ENCODE peak calls at places on chromosomes 13 and 19, in four cellular contexts. One of them, this sample, is unnamed.
A peak's percentile ranks its signal among the peaks of the same experiment; 100 is the strongest.

GRCh38 chr19:10871711-10872550 is 578 bp downstream of the CARM1 start:
- DNase-seq in pancreas: peak; percentile 70
- DNase-seq in endothelial cell of umbilical vein: peak; percentile 12
- DNase-seq in astrocyte of the spinal cord: no peak
- DNase-seq in this sample: no peak

GRCh38 chr19:4064551-4065260 is 2.0 kb downstream of the ZBTB7A start:
- DNase-seq in endothelial cell of umbilical vein: peak; percentile 35
- DNase-seq in pancreas: peak; percentile 69
- DNase-seq in astrocyte of the spinal cord: peak; percentile 35
- DNase-seq in this sample: peak; percentile 36

GRCh38 chr19:9956956-9957355 is 20.6 kb upstream of the OLFM2 start:
- DNase-seq in endothelial cell of umbilical vein: no peak
- DNase-seq in pancreas: no peak
- DNase-seq in astrocyte of the spinal cord: no peak
- DNase-seq in this sample: no peak

GRCh38 chr13:112733112-112733511 is 43.3 kb downstream of the ATP11A start:
- DNase-seq in astrocyte of the spinal cord: no peak
- DNase-seq in endothelial cell of umbilical vein: no peak
- DNase-seq in pancreas: no peak
- DNase-seq in this sample: no peak

GRCh38 chr19:13804830-13805683 is 9.8 kb downstream of the ZSWIM4 start:
- DNase-seq in pancreas: no peak
- DNase-seq in astrocyte of the spinal cord: no peak
- DNase-seq in endothelial cell of umbilical vein: no peak
- DNase-seq in this sample: peak; percentile 18

GRCh38 chr13:110875243-110875642 is 39.6 kb downstream of the ANKRD10 start:
- DNase-seq in endothelial cell of umbilical vein: peak; percentile 21
- DNase-seq in astrocyte of the spinal cord: no peak
- DNase-seq in pancreas: no peak
- DNase-seq in this sample: no peak

GRCh38 chr13:26678796-26679195 is 81.8 kb downstream of the GPR12 start:
- DNase-seq in pancreas: no peak
- DNase-seq in astrocyte of the spinal cord: no peak
- DNase-seq in endothelial cell of umbilical vein: no peak
- DNase-seq in this sample: no peak

GRCh38 chr13:30998548-30999140 is 66.2 kb downstream of the TEX26 start:
- DNase-seq in astrocyte of the spinal cord: peak; percentile 82
- DNase-seq in pancreas: no peak
- DNase-seq in endothelial cell of umbilical vein: peak; percentile 7
- DNase-seq in this sample: no peak

GRCh38 chr19:44050740-44051653 is 839 bp upstream of the ZNF223 start:
- DNase-seq in endothelial cell of umbilical vein: no peak
- DNase-seq in pancreas: no peak
- DNase-seq in astrocyte of the spinal cord: no peak
- DNase-seq in this sample: no peak

GRCh38 chr19:588093-588742 is 1.5 kb upstream of the HCN2 start:
- DNase-seq in endothelial cell of umbilical vein: peak; percentile 59
- DNase-seq in pancreas: peak; percentile 64
- DNase-seq in astrocyte of the spinal cord: peak; percentile 83
- DNase-seq in this sample: peak; percentile 66

GRCh38 chr19:29715695-29716581 is 877 bp upstream of the C19orf12 start:
- DNase-seq in astrocyte of the spinal cord: peak; percentile 9
- DNase-seq in pancreas: no peak
- DNase-seq in endothelial cell of umbilical vein: no peak
- DNase-seq in this sample: no peak

GRCh38 chr19:48290923-48291700 is 21.2 kb downstream of the ZNF114 start:
- DNase-seq in pancreas: peak; percentile 65
- DNase-seq in astrocyte of the spinal cord: peak; percentile 89
- DNase-seq in endothelial cell of umbilical vein: peak; percentile 78
- DNase-seq in this sample: peak; percentile 68

GRCh38 chr13:98371624-98372023 is 194.6 kb upstream of the RNF113B start:
- DNase-seq in endothelial cell of umbilical vein: no peak
- DNase-seq in pancreas: no peak
- DNase-seq in astrocyte of the spinal cord: no peak
- DNase-seq in this sample: no peak

GRCh38 chr13:95536629-95537241 is 15.8 kb upstream of the CLDN10 start:
- DNase-seq in pancreas: peak; percentile 73
- DNase-seq in endothelial cell of umbilical vein: peak; percentile 62
- DNase-seq in astrocyte of the spinal cord: peak; percentile 54
- DNase-seq in this sample: no peak

DNA sequence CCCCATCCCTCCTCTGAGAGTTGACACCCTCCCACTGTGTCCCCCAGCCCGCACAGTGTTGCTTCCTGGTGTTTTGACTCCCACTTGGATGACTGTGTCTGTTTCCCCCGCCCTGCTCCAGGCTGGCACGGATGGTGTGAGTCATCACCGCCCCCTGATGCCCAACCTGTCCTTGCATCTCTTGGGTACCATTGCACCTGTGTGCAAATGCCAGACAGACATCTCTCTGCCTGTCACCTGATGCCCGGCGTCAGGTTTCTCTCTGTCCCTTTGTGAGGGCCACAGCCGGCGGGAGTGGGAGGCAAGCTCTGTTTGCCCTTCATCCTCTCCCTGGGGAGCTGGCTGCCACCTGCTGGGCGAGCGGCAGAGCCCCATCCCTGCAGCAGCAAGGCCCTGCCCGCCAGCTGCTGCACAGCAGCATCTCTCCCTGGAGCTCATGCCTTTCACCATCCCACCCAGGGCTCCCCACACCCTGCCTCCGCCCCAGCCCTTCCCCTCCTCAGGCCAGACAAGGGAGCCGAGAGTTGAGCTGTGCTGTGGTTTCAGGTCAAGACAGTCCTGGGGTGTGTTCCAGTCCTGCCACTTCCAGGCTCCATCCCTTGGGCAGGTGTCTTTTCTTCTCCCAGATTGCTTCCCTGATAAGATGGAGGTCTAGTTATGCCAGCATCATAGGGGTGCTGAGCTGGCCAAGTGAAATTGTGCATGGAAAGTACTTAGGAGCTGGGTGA is 29.7 kb downstream of the NKPD1 start:
- DNase-seq in astrocyte of the spinal cord: peak; percentile 14
- DNase-seq in endothelial cell of umbilical vein: peak; percentile 6
- DNase-seq in pancreas: no peak
- DNase-seq in this sample: no peak
- TF ChIP-seq CTCF in astrocyte of the spinal cord: peak; percentile 29
- TF ChIP-seq CTCF in endothelial cell of umbilical vein: no peak
- TF ChIP-seq CTCF in pancreas: no peak
- TF ChIP-seq CTCF in this sample: peak; percentile 44

GRCh38 chr19:38336638-38337359 is 1.2 kb downstream of the CATSPERG start:
- DNase-seq in pancreas: peak; percentile 97
- DNase-seq in endothelial cell of umbilical vein: peak; percentile 95
- DNase-seq in astrocyte of the spinal cord: peak; percentile 92
- DNase-seq in this sample: peak; percentile 95
- TF ChIP-seq CTCF in pancreas: no peak
- TF ChIP-seq CTCF in endothelial cell of umbilical vein: no peak
- TF ChIP-seq CTCF in astrocyte of the spinal cord: no peak
- TF ChIP-seq CTCF in this sample: no peak

GRCh38 chr13:58399263-58399662 is 767.7 kb downstream of the PCDH17 start:
- DNase-seq in astrocyte of the spinal cord: no peak
- DNase-seq in pancreas: no peak
- DNase-seq in endothelial cell of umbilical vein: no peak
- DNase-seq in this sample: no peak
- TF ChIP-seq CTCF in astrocyte of the spinal cord: no peak
- TF ChIP-seq CTCF in pancreas: no peak
- TF ChIP-seq CTCF in endothelial cell of umbilical vein: no peak
- TF ChIP-seq CTCF in this sample: no peak

GRCh38 chr13:92538164-92538563 is 688.4 kb upstream of the GPC6 start:
- DNase-seq in pancreas: no peak
- DNase-seq in astrocyte of the spinal cord: no peak
- DNase-seq in endothelial cell of umbilical vein: no peak
- DNase-seq in this sample: no peak
- TF ChIP-seq CTCF in pancreas: no peak
- TF ChIP-seq CTCF in astrocyte of the spinal cord: no peak
- TF ChIP-seq CTCF in endothelial cell of umbilical vein: no peak
- TF ChIP-seq CTCF in this sample: no peak

DNA sequence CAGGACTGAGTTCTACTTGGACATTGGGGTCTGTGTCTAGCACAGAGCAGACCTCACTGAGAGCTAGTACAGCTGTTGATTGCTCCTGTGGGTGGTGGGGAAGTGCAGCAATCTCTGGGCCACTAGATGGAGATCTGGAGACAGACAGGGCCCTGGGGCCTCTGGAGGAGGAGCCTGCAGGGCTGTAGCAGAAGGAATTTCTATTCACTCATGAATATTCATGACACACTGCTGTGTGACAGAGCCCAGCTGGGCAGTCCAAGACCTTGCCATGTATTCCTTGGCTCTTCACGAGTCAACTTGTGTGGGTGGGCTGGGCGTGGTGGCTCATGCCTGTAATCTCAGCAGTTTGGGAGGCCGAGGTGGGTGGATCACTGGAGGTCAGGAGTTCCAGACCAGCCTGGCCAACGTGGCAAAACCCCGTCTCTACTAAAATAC is 37.5 kb downstream of the SUGP2 start:
- DNase-seq in astrocyte of the spinal cord: peak; percentile 83
- DNase-seq in endothelial cell of umbilical vein: peak; percentile 70
- DNase-seq in pancreas: no peak
- DNase-seq in this sample: peak; percentile 54
- TF ChIP-seq CTCF in astrocyte of the spinal cord: peak; percentile 82
- TF ChIP-seq CTCF in endothelial cell of umbilical vein: peak; percentile 47
- TF ChIP-seq CTCF in pancreas: no peak
- TF ChIP-seq CTCF in this sample: peak; percentile 26

DNA sequence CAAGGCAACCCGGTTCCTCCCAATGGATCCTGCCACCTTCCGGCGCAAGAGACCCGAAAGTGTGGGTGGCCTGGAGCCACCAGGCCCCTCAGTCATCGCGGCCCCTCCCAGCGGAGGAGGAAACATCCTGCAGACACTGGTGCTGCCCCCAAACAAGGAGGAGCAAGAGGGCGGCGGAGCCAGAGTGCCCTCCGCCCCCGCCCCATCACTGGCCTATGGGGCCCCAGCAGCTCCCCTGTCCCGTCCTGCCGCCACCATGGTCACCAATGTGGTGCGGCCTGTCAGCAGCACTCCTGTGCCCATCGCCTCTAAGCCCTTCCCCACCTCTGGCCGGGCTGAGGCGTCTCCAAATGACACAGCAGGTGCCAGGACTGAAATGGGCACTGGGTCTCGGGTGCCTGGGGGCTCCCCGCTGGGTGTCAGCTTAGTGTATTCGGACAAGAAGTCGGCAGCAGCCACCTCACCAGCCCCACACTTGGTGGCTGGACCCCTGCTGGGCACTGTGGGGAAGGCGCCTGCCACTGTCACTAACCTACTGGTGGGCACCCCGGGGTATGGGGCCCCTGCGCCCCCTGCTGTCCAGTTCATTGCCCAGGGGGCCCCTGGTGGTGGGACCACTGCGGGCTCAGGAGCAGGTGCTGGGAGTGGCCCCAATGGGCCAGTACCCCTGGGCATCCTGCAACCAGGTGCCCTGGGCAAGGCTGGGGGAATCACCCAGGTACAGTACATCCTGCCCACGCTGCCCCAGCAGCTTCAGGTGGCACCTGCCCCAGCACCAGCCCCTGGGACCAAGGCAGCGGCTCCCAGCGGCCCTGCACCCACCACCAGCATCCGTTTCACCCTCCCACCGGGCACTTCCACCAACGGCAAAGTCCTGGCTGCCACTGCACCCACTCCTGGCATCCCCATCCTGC is 11.2 kb upstream of the PRR19 start:
- DNase-seq in pancreas: no peak
- DNase-seq in astrocyte of the spinal cord: no peak
- DNase-seq in endothelial cell of umbilical vein: peak; percentile 43
- DNase-seq in this sample: no peak
- TF ChIP-seq CTCF in pancreas: no peak
- TF ChIP-seq CTCF in astrocyte of the spinal cord: peak; percentile 54
- TF ChIP-seq CTCF in endothelial cell of umbilical vein: peak; percentile 86
- TF ChIP-seq CTCF in this sample: peak; percentile 37

GRCh38 chr19:57803594-57804325 is 11.0 kb downstream of the ZNF552 start:
- DNase-seq in astrocyte of the spinal cord: peak; percentile 93
- DNase-seq in pancreas: no peak
- DNase-seq in endothelial cell of umbilical vein: peak; percentile 71
- DNase-seq in this sample: no peak
- TF ChIP-seq CTCF in astrocyte of the spinal cord: no peak
- TF ChIP-seq CTCF in pancreas: no peak
- TF ChIP-seq CTCF in endothelial cell of umbilical vein: no peak
- TF ChIP-seq CTCF in this sample: no peak